ENCODE peak calls at places on chromosomes 1 and 21, in seven cellular contexts. One of them, this sample, is unnamed. For H3K4me1 and H3K27me3, the result is how much of the 10 kb centered on the place peaks cover.

GRCh38 chr1:42052300-42052699 is 100.9 kb upstream of the GUCA2B start:
- DNase-seq in upper lobe of left lung: no peak
- DNase-seq in right cardiac atrium: no peak
- DNase-seq in right lobe of liver: no peak
- DNase-seq in heart right ventricle: no peak
- DNase-seq in CD4-positive, CD25-positive, alpha-beta regulatory T cell: no peak
- DNase-seq in left ventricle myocardium inferior: no peak
- DNase-seq in this sample: no peak

GRCh38 chr1:66564250-66564649 is 30.3 kb downstream of the SGIP1 start:
- DNase-seq in CD4-positive, CD25-positive, alpha-beta regulatory T cell: no peak
- DNase-seq in left ventricle myocardium inferior: no peak
- DNase-seq in right lobe of liver: no peak
- DNase-seq in heart right ventricle: no peak
- DNase-seq in right cardiac atrium: no peak
- DNase-seq in upper lobe of left lung: no peak
- DNase-seq in this sample: no peak

GRCh38 chr1:103459385-103459784 is 66.1 kb upstream of the RNPC3 start:
- DNase-seq in left ventricle myocardium inferior: no peak
- DNase-seq in heart right ventricle: no peak
- DNase-seq in right lobe of liver: no peak
- DNase-seq in upper lobe of left lung: no peak
- DNase-seq in CD4-positive, CD25-positive, alpha-beta regulatory T cell: no peak
- DNase-seq in right cardiac atrium: no peak
- DNase-seq in this sample: no peak

GRCh38 chr21:45305831-45306230 is 18.1 kb upstream of the POFUT2 start:
- DNase-seq in right lobe of liver: no peak
- DNase-seq in heart right ventricle: no peak
- DNase-seq in right cardiac atrium: peak
- DNase-seq in upper lobe of left lung: no peak
- DNase-seq in left ventricle myocardium inferior: peak
- DNase-seq in CD4-positive, CD25-positive, alpha-beta regulatory T cell: no peak
- DNase-seq in this sample: no peak

GRCh38 chr1:51252366-51252765 is 16.3 kb downstream of the RNF11 start:
- DNase-seq in left ventricle myocardium inferior: no peak
- DNase-seq in heart right ventricle: no peak
- DNase-seq in CD4-positive, CD25-positive, alpha-beta regulatory T cell: no peak
- DNase-seq in right cardiac atrium: no peak
- DNase-seq in right lobe of liver: no peak
- DNase-seq in upper lobe of left lung: no peak
- DNase-seq in this sample: no peak

GRCh38 chr21:46626536-46627302 is 8.8 kb upstream of the PRMT2 start:
- DNase-seq in upper lobe of left lung: no peak
- DNase-seq in left ventricle myocardium inferior: no peak
- DNase-seq in heart right ventricle: no peak
- DNase-seq in right cardiac atrium: no peak
- DNase-seq in CD4-positive, CD25-positive, alpha-beta regulatory T cell: no peak
- DNase-seq in right lobe of liver: no peak
- DNase-seq in this sample: no peak

GRCh38 chr1:56837244-56837926 is 17.2 kb upstream of the C8A start:
- DNase-seq in upper lobe of left lung: no peak
- DNase-seq in right lobe of liver: no peak
- DNase-seq in right cardiac atrium: no peak
- DNase-seq in CD4-positive, CD25-positive, alpha-beta regulatory T cell: no peak
- DNase-seq in left ventricle myocardium inferior: no peak
- DNase-seq in heart right ventricle: no peak
- DNase-seq in this sample: no peak

GRCh38 chr1:166920561-166921475 is 44.8 kb upstream of the TADA1 start:
- DNase-seq in right cardiac atrium: peak
- DNase-seq in heart right ventricle: no peak
- DNase-seq in upper lobe of left lung: peak
- DNase-seq in right lobe of liver: peak
- DNase-seq in left ventricle myocardium inferior: no peak
- DNase-seq in CD4-positive, CD25-positive, alpha-beta regulatory T cell: no peak
- DNase-seq in this sample: no peak

GRCh38 chr1:55860816-55861519 is 645.8 kb upstream of the USP24 start:
- DNase-seq in heart right ventricle: no peak
- DNase-seq in CD4-positive, CD25-positive, alpha-beta regulatory T cell: no peak
- DNase-seq in right cardiac atrium: no peak
- DNase-seq in right lobe of liver: no peak
- DNase-seq in left ventricle myocardium inferior: no peak
- DNase-seq in upper lobe of left lung: no peak
- DNase-seq in this sample: no peak

GRCh38 chr1:232793944-232794343 is 11.3 kb upstream of the MAP10 start:
- DNase-seq in CD4-positive, CD25-positive, alpha-beta regulatory T cell: peak
- DNase-seq in upper lobe of left lung: no peak
- DNase-seq in heart right ventricle: no peak
- DNase-seq in right cardiac atrium: no peak
- DNase-seq in right lobe of liver: no peak
- DNase-seq in left ventricle myocardium inferior: no peak
- DNase-seq in this sample: no peak

GRCh38 chr1:18473195-18473815 is 7.4 kb upstream of the KLHDC7A start:
- DNase-seq in upper lobe of left lung: no peak
- DNase-seq in CD4-positive, CD25-positive, alpha-beta regulatory T cell: no peak
- DNase-seq in right cardiac atrium: no peak
- DNase-seq in heart right ventricle: no peak
- DNase-seq in left ventricle myocardium inferior: no peak
- DNase-seq in right lobe of liver: no peak
- DNase-seq in this sample: no peak

GRCh38 chr21:19321688-19322087 is 918.1 kb upstream of the TMPRSS15 start:
- DNase-seq in right lobe of liver: no peak
- DNase-seq in heart right ventricle: no peak
- DNase-seq in right cardiac atrium: no peak
- DNase-seq in upper lobe of left lung: no peak
- DNase-seq in left ventricle myocardium inferior: no peak
- DNase-seq in CD4-positive, CD25-positive, alpha-beta regulatory T cell: no peak
- DNase-seq in this sample: no peak

DNA sequence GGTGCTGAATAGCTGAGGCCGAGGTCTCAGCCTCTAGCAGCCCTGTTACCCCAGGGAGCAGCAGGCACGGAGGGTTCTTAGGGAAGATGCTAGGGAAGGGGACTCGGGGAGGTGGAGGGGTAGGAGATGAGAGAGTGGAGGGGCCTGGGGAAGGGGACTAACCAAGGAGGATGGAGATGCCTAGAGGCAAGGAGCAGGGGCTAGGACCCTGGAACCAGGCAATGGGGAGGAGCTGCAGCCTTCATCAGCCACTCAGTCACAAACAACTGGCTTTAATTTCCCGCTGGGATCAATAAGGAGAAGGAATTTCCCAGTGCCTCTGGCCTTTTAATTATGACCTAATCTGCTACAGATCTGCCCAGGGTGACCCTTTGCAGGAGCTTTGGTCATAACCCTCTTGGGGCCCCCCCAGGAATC is 2.9 kb upstream of the CRABP2 start:
- DNase-seq in left ventricle myocardium inferior: no peak
- DNase-seq in heart right ventricle: no peak
- DNase-seq in upper lobe of left lung: no peak
- DNase-seq in CD4-positive, CD25-positive, alpha-beta regulatory T cell: no peak
- DNase-seq in right cardiac atrium: no peak
- DNase-seq in right lobe of liver: no peak
- DNase-seq in this sample: no peak
- H3K4me3 ChIP-seq in left ventricle myocardium inferior: no peak
- H3K4me3 ChIP-seq in heart right ventricle: no peak
- H3K4me3 ChIP-seq in upper lobe of left lung: no peak
- H3K4me3 ChIP-seq in CD4-positive, CD25-positive, alpha-beta regulatory T cell: no peak
- H3K4me3 ChIP-seq in right cardiac atrium: no peak
- H3K4me3 ChIP-seq in right lobe of liver: no peak
- H3K4me3 ChIP-seq in this sample: no peak

GRCh38 chr1:157773723-157774350 is 3.1 kb downstream of the FCRL2 start:
- DNase-seq in right cardiac atrium: no peak
- DNase-seq in heart right ventricle: no peak
- DNase-seq in upper lobe of left lung: no peak
- DNase-seq in right lobe of liver: no peak
- DNase-seq in CD4-positive, CD25-positive, alpha-beta regulatory T cell: peak
- DNase-seq in left ventricle myocardium inferior: no peak
- DNase-seq in this sample: no peak
- H3K4me1 ChIP-seq in right cardiac atrium: under half
- H3K4me1 ChIP-seq in heart right ventricle: under half
- H3K4me1 ChIP-seq in upper lobe of left lung: under half
- H3K4me1 ChIP-seq in right lobe of liver: under half
- H3K4me1 ChIP-seq in CD4-positive, CD25-positive, alpha-beta regulatory T cell: under half
- H3K4me1 ChIP-seq in left ventricle myocardium inferior: under half
- H3K4me1 ChIP-seq in this sample: under half

GRCh38 chr1:180233191-180234011 is 3.3 kb downstream of the LHX4 start:
- DNase-seq in right cardiac atrium: no peak
- DNase-seq in right lobe of liver: no peak
- DNase-seq in CD4-positive, CD25-positive, alpha-beta regulatory T cell: no peak
- DNase-seq in heart right ventricle: no peak
- DNase-seq in upper lobe of left lung: peak
- DNase-seq in left ventricle myocardium inferior: no peak
- DNase-seq in this sample: no peak
- H3K27me3 ChIP-seq in right cardiac atrium: under half
- H3K27me3 ChIP-seq in right lobe of liver: half or more
- H3K27me3 ChIP-seq in CD4-positive, CD25-positive, alpha-beta regulatory T cell: under half
- H3K27me3 ChIP-seq in heart right ventricle: half or more
- H3K27me3 ChIP-seq in upper lobe of left lung: under half
- H3K27me3 ChIP-seq in left ventricle myocardium inferior: half or more
- H3K27me3 ChIP-seq in this sample: half or more

GRCh38 chr1:206909167-206909882 is 12.1 kb downstream of the IL24 start:
- DNase-seq in right lobe of liver: peak
- DNase-seq in upper lobe of left lung: peak
- DNase-seq in left ventricle myocardium inferior: peak
- DNase-seq in right cardiac atrium: peak
- DNase-seq in heart right ventricle: peak
- DNase-seq in CD4-positive, CD25-positive, alpha-beta regulatory T cell: no peak
- DNase-seq in this sample: peak
- H3K4me3 ChIP-seq in right lobe of liver: peak
- H3K4me3 ChIP-seq in upper lobe of left lung: peak
- H3K4me3 ChIP-seq in left ventricle myocardium inferior: peak
- H3K4me3 ChIP-seq in right cardiac atrium: peak
- H3K4me3 ChIP-seq in heart right ventricle: peak
- H3K4me3 ChIP-seq in CD4-positive, CD25-positive, alpha-beta regulatory T cell: peak
- H3K4me3 ChIP-seq in this sample: peak

GRCh38 chr1:159944623-159945455 is 574 bp downstream of the IGSF9 start:
- DNase-seq in right lobe of liver: peak
- DNase-seq in CD4-positive, CD25-positive, alpha-beta regulatory T cell: no peak
- DNase-seq in left ventricle myocardium inferior: no peak
- DNase-seq in upper lobe of left lung: no peak
- DNase-seq in right cardiac atrium: no peak
- DNase-seq in heart right ventricle: no peak
- DNase-seq in this sample: no peak
- H3K4me1 ChIP-seq in right lobe of liver: under half
- H3K4me1 ChIP-seq in CD4-positive, CD25-positive, alpha-beta regulatory T cell: under half
- H3K4me1 ChIP-seq in left ventricle myocardium inferior: under half
- H3K4me1 ChIP-seq in upper lobe of left lung: under half
- H3K4me1 ChIP-seq in right cardiac atrium: under half
- H3K4me1 ChIP-seq in heart right ventricle: under half
- H3K4me1 ChIP-seq in this sample: under half

DNA sequence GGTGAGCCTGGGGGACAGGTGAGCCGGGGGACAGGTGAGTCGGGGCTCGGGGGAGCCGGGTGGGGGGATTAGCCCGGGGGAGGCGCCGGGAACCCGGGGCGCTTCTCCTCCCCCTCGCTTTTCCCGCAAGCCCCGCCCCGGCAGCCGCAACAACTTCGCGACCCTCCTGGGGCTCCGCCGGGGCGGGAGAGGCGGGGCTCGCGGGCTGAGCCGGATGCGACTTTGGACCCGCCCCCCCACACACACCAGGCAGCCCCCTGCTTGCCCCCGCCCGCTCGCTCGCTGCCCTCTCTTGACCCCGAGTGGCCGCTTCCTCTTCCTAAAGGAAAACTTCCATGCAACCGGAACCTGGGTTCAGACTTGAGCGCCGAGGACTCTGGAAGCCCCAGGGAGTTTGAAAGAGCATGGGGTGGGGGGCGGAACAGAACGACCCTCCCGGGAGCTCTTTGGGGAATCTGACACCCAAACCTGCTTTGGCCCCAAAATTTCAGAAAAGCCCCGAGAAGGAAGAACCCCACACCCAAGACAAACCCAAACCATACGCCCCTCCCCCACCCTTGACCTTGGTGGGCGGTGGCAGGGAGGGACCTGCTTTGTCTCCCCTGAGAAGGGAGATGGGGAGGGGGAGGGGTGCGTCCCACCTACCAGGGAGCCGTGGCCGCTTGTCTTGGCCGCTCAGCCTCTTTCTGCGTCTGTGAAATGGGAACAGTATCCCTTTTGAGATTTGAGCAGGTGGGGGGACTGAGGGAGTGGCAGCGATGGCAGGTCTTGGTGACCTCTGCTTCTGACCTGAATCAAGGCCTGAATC is 550 bp downstream of the ARHGEF16 start:
- DNase-seq in upper lobe of left lung: peak
- DNase-seq in right lobe of liver: peak
- DNase-seq in CD4-positive, CD25-positive, alpha-beta regulatory T cell: no peak
- DNase-seq in left ventricle myocardium inferior: peak
- DNase-seq in right cardiac atrium: peak
- DNase-seq in heart right ventricle: peak
- DNase-seq in this sample: no peak
- H3K27me3 ChIP-seq in upper lobe of left lung: under half
- H3K27me3 ChIP-seq in right lobe of liver: under half
- H3K27me3 ChIP-seq in CD4-positive, CD25-positive, alpha-beta regulatory T cell: under half
- H3K27me3 ChIP-seq in left ventricle myocardium inferior: under half
- H3K27me3 ChIP-seq in right cardiac atrium: under half
- H3K27me3 ChIP-seq in heart right ventricle: under half
- H3K27me3 ChIP-seq in this sample: under half

DNA sequence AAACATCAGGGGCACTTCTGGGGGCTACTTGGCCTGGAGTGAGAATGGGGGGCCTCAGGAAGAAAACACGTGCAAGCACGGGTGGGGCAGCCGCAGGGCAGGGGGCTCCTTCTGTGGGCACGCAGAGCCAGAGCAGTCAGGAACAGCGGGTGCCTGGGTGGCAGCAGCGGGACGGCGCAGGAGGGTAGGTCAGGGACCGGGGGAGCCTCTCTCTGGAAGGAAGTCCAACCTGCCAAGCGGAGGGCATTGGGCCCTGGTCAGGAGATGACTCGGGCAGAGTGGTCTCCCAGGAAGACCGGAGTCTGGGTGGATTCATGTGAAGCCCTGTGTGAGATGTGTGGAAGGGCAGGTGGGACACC is 27.1 kb downstream of the CTNNBIP1 start:
- DNase-seq in right lobe of liver: no peak
- DNase-seq in right cardiac atrium: no peak
- DNase-seq in heart right ventricle: no peak
- DNase-seq in left ventricle myocardium inferior: no peak
- DNase-seq in upper lobe of left lung: peak
- DNase-seq in CD4-positive, CD25-positive, alpha-beta regulatory T cell: no peak
- DNase-seq in this sample: no peak
- H3K4me3 ChIP-seq in right lobe of liver: no peak
- H3K4me3 ChIP-seq in right cardiac atrium: no peak
- H3K4me3 ChIP-seq in heart right ventricle: no peak
- H3K4me3 ChIP-seq in left ventricle myocardium inferior: no peak
- H3K4me3 ChIP-seq in upper lobe of left lung: no peak
- H3K4me3 ChIP-seq in CD4-positive, CD25-positive, alpha-beta regulatory T cell: no peak
- H3K4me3 ChIP-seq in this sample: no peak

This sample was measured in breast epithelium.